ENCODE peak calls at places on chromosomes 6 and 20, in five cellular contexts. A is A549, C is heart right ventricle, D is upper lobe of right lung, G is Right ventricle myocardium inferior. Q is an unnamed sample.

GRCh38 chr6:136526196-136526930 is 23.9 kb downstream of the MAP7 start:
- ATAC-seq in A (peak; percentile 88), C (peak; percentile 51), D (peak; percentile 90), G (peak; percentile 81), Q (peak; percentile 74)

GRCh38 chr6:37940074-37940847 is 120.7 kb downstream of the ZFAND3 start:
- ATAC-seq in A (no peak), C (peak; percentile 55), D (no peak), G (no peak), Q (no peak)

GRCh38 chr6:93964296-93964695 is 544.9 kb upstream of the EPHA7 start:
- ATAC-seq in A (no peak), C (no peak), D (no peak), G (no peak), Q (no peak)

GRCh38 chr6:30483677-30484279 is 5.5 kb upstream of the HLA-E start:
- ATAC-seq in A (no peak), C (peak; percentile 37), D (peak; percentile 63), G (no peak), Q (no peak)

GRCh38 chr6:156423829-156424228 is 353.3 kb upstream of the ARID1B start:
- ATAC-seq in A (no peak), C (no peak), D (no peak), G (no peak), Q (no peak)

GRCh38 chr20:6768228-6769185 is 1.0 kb downstream of the BMP2 start:
- ATAC-seq in A (peak; percentile 50), C (peak; percentile 26), D (peak; percentile 44), G (peak; percentile 24), Q (peak; percentile 16)

GRCh38 chr6:52305385-52305784 is 20.8 kb upstream of the MCM3 start:
- ATAC-seq in A (no peak), C (no peak), D (no peak), G (no peak), Q (no peak)

GRCh38 chr6:134898575-134898974 is 51.3 kb downstream of the ALDH8A1 start:
- ATAC-seq in A (no peak), C (no peak), D (no peak), G (no peak), Q (no peak)

GRCh38 chr20:10985536-10985935 is 311.7 kb upstream of the JAG1 start:
- ATAC-seq in A (no peak), C (no peak), D (no peak), G (no peak), Q (no peak)

GRCh38 chr20:8050117-8050837 is 30.7 kb upstream of the TMX4 start:
- ATAC-seq in A (no peak), C (no peak), D (no peak), G (no peak), Q (no peak)

GRCh38 chr20:45469336-45470261 is at the start of gene WFDC2:
- ATAC-seq in A (peak; percentile 63), C (no peak), D (peak; percentile 74), G (peak; percentile 26), Q (peak; percentile 35)

GRCh38 chr6:170459451-170459850 is 93.7 kb downstream of the PSMB1 start:
- ATAC-seq in A (peak; percentile 40), C (peak; percentile 26), D (peak; percentile 63), G (no peak), Q (no peak)

GRCh38 chr6:402901-403658 is 11.5 kb downstream of the IRF4 start:
- ATAC-seq in A (no peak), C (no peak), D (no peak), G (no peak), Q (no peak)

GRCh38 chr6:64483956-64484499 is 848.4 kb downstream of the PHF3 start:
- ATAC-seq in A (no peak), C (no peak), D (no peak), G (no peak), Q (no peak)

Q was measured in gastroesophageal sphincter.